ENCODE peak calls at places on chromosomes 3 and 15, in five cellular contexts. One of them, this sample, is unnamed.

GRCh38 chr3:194235160-194235559 is 99.2 kb downstream of the HES1 start:
- ATAC-seq in GM12878: no peak
- ATAC-seq in K562: peak; percentile 57
- ATAC-seq in Panc1: no peak
- ATAC-seq in HCT116: no peak
- ATAC-seq in this sample: no peak

GRCh38 chr15:62406268-62406667 is 241.2 kb upstream of the C2CD4B start:
- ATAC-seq in GM12878: no peak
- ATAC-seq in K562: no peak
- ATAC-seq in Panc1: peak; percentile 46
- ATAC-seq in HCT116: no peak
- ATAC-seq in this sample: no peak

GRCh38 chr3:157136647-157137387 is 23.1 kb downstream of the CCNL1 start:
- ATAC-seq in GM12878: no peak
- ATAC-seq in K562: peak; percentile 30
- ATAC-seq in Panc1: no peak
- ATAC-seq in HCT116: peak; percentile 42
- ATAC-seq in this sample: no peak

GRCh38 chr3:182979103-182979697 is 1.1 kb downstream of the DCUN1D1 start:
- ATAC-seq in GM12878: peak; percentile 32
- ATAC-seq in K562: peak; percentile 21
- ATAC-seq in Panc1: no peak
- ATAC-seq in HCT116: no peak
- ATAC-seq in this sample: no peak

GRCh38 chr3:149654188-149654601 is 3.6 kb downstream of the WWTR1 start:
- ATAC-seq in GM12878: no peak
- ATAC-seq in K562: no peak
- ATAC-seq in Panc1: no peak
- ATAC-seq in HCT116: no peak
- ATAC-seq in this sample: no peak

GRCh38 chr3:40690696-40691597 is 166.2 kb downstream of the ZNF621 start:
- ATAC-seq in GM12878: no peak
- ATAC-seq in K562: no peak
- ATAC-seq in Panc1: no peak
- ATAC-seq in HCT116: peak; percentile 14
- ATAC-seq in this sample: peak; percentile 86

GRCh38 chr3:119601154-119601553 is 3.5 kb downstream of the PLA1A start:
- ATAC-seq in GM12878: peak; percentile 25
- ATAC-seq in K562: no peak
- ATAC-seq in Panc1: no peak
- ATAC-seq in HCT116: no peak
- ATAC-seq in this sample: no peak

GRCh38 chr3:141439589-141439988 is 47.2 kb upstream of the RASA2 start:
- ATAC-seq in GM12878: no peak
- ATAC-seq in K562: no peak
- ATAC-seq in Panc1: no peak
- ATAC-seq in HCT116: no peak
- ATAC-seq in this sample: no peak

GRCh38 chr15:85421116-85421925 is 40.9 kb downstream of the AKAP13 start:
- ATAC-seq in GM12878: peak; percentile 43
- ATAC-seq in K562: no peak
- ATAC-seq in Panc1: no peak
- ATAC-seq in HCT116: no peak
- ATAC-seq in this sample: no peak

GRCh38 chr15:89243046-89243690 is 611 bp upstream of the FANCI start:
- ATAC-seq in GM12878: no peak
- ATAC-seq in K562: no peak
- ATAC-seq in Panc1: no peak
- ATAC-seq in HCT116: no peak
- ATAC-seq in this sample: peak; percentile 68

GRCh38 chr3:116341916-116342315 is 103.4 kb downstream of the LSAMP start:
- ATAC-seq in GM12878: peak; percentile 72
- ATAC-seq in K562: no peak
- ATAC-seq in Panc1: no peak
- ATAC-seq in HCT116: no peak
- ATAC-seq in this sample: no peak

GRCh38 chr3:17258823-17259436 is 374.2 kb downstream of the PLCL2 start:
- ATAC-seq in GM12878: peak; percentile 49
- ATAC-seq in K562: peak; percentile 62
- ATAC-seq in Panc1: no peak
- ATAC-seq in HCT116: no peak
- ATAC-seq in this sample: no peak

GRCh38 chr3:183449391-183449790 is 21.0 kb upstream of the MCF2L2 start:
- ATAC-seq in GM12878: peak; percentile 18
- ATAC-seq in K562: peak; percentile 78
- ATAC-seq in Panc1: peak; percentile 47
- ATAC-seq in HCT116: no peak
- ATAC-seq in this sample: no peak

GRCh38 chr15:87348746-87349145 is 907.8 kb downstream of the NTRK3 start:
- ATAC-seq in GM12878: no peak
- ATAC-seq in K562: no peak
- ATAC-seq in Panc1: no peak
- ATAC-seq in HCT116: no peak
- ATAC-seq in this sample: no peak
- TF ChIP-seq POLR2AphosphoS5 in GM12878: no peak
- TF ChIP-seq POLR2AphosphoS5 in K562: no peak
- TF ChIP-seq POLR2AphosphoS5 in Panc1: no peak
- TF ChIP-seq POLR2AphosphoS5 in HCT116: no peak
- TF ChIP-seq POLR2AphosphoS5 in this sample: no peak

GRCh38 chr3:52833202-52833601 is 1.6 kb downstream of the MUSTN1 start:
- ATAC-seq in GM12878: no peak
- ATAC-seq in K562: no peak
- ATAC-seq in Panc1: no peak
- ATAC-seq in HCT116: no peak
- ATAC-seq in this sample: no peak
- H3K4me3 ChIP-seq in GM12878: no peak overlapping the region
- H3K4me3 ChIP-seq in K562: no peak overlapping the region
- H3K4me3 ChIP-seq in Panc1: no peak overlapping the region
- H3K4me3 ChIP-seq in HCT116: no peak overlapping the region
- H3K4me3 ChIP-seq in this sample: no peak overlapping the region

DNA sequence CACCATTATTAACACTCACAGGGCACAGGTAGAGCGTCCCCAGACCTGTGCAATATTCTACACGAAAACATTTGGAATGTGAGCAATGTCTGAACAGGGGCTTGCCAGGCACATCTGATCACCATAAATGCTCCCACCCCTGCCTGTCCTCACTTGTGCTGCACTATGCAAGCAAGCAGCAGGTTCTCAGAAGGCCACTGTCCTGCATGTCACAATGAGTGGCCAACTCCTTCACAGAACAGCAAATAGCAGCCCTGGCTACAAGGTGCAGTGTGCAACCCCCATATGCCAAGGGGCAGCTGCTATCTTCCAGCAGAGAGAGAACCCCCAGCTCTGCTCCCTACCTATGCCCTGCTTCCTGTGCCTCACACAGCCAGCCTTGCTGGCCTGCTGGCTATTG is 32.6 kb downstream of the SEC22C start:
- ATAC-seq in GM12878: no peak
- ATAC-seq in K562: peak; percentile 12
- ATAC-seq in Panc1: no peak
- ATAC-seq in HCT116: no peak
- ATAC-seq in this sample: no peak
- TF ChIP-seq POLR2AphosphoS5 in GM12878: no peak
- TF ChIP-seq POLR2AphosphoS5 in K562: no peak
- TF ChIP-seq POLR2AphosphoS5 in Panc1: no peak
- TF ChIP-seq POLR2AphosphoS5 in HCT116: no peak
- TF ChIP-seq POLR2AphosphoS5 in this sample: no peak

GRCh38 chr15:40151991-40152390 is 8.9 kb upstream of the BUB1B start:
- ATAC-seq in GM12878: no peak
- ATAC-seq in K562: no peak
- ATAC-seq in Panc1: no peak
- ATAC-seq in HCT116: no peak
- ATAC-seq in this sample: no peak

GRCh38 chr15:40160021-40160420 is 848 bp upstream of the BUB1B start:
- ATAC-seq in GM12878: no peak
- ATAC-seq in K562: no peak
- ATAC-seq in Panc1: no peak
- ATAC-seq in HCT116: no peak
- ATAC-seq in this sample: no peak

GRCh38 chr15:40157748-40158447 is 3.0 kb upstream of the BUB1B start:
- ATAC-seq in GM12878: no peak
- ATAC-seq in K562: no peak
- ATAC-seq in Panc1: no peak
- ATAC-seq in HCT116: no peak
- ATAC-seq in this sample: no peak

GRCh38 chr15:40151499-40151898 is 9.4 kb upstream of the BUB1B start:
- ATAC-seq in GM12878: no peak
- ATAC-seq in K562: no peak
- ATAC-seq in Panc1: no peak
- ATAC-seq in HCT116: no peak
- ATAC-seq in this sample: no peak

DNA sequence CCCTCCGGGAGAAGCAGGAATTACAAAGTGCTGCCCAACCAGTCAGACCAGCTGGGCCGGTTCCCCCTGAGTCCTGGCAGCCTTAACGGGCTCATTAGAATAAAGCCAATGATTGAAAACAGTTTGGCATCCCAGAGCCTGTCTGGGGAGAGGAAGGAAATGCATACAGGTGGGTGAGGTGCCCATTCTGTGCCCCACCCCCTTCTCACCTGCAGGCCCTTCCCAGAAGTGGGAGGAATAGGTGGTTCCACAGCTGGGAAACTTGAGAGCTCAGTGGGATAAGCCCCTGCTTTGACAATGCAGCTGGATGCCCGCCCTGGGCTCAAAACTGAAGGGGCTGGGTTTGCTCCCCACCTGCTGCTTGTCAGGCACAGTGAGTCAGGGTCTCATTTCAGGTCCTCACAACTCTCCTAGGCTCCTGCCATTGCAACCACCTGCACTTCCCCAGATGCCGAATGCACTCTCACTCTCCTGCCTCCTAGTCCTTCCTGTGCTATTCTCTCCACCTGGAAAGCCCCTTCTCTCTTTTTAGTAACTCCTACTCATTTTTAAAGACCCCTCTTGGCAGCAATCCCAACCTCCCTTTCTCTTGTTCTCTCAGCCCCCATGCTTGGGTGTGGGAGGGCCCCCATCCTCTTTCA is 5.5 kb upstream of the BUB1B start:
- ATAC-seq in GM12878: peak; percentile 59
- ATAC-seq in K562: no peak
- ATAC-seq in Panc1: no peak
- ATAC-seq in HCT116: peak; percentile 74
- ATAC-seq in this sample: no peak
- H3K4me3 ChIP-seq in GM12878: no peak overlapping the region
- H3K4me3 ChIP-seq in K562: no peak overlapping the region
- H3K4me3 ChIP-seq in Panc1: no peak overlapping the region
- H3K4me3 ChIP-seq in HCT116: no peak overlapping the region
- H3K4me3 ChIP-seq in this sample: no peak overlapping the region

DNA sequence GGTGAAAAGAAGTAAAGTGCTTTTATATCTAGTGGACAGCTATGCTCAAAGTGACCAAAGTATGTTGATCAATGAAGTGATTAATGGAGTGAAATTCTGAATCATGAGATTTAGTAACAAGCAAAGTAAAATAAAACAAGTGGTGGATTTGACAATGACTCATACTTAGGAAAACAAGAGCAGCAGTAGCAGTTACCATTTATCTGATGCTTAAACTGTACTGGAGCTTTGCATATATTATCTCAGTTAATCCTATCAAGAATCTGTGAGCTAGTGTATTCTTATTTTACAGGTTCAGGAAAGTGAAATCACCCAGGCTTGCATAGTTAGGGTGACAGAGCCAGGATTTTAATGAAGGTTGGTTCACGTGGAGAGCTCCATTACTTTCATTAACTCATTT is 50.6 kb upstream of the SPATA16 start:
- ATAC-seq in GM12878: no peak
- ATAC-seq in K562: no peak
- ATAC-seq in Panc1: no peak
- ATAC-seq in HCT116: no peak
- ATAC-seq in this sample: no peak
- TF ChIP-seq POLR2AphosphoS5 in GM12878: no peak
- TF ChIP-seq POLR2AphosphoS5 in K562: no peak
- TF ChIP-seq POLR2AphosphoS5 in Panc1: no peak
- TF ChIP-seq POLR2AphosphoS5 in HCT116: no peak
- TF ChIP-seq POLR2AphosphoS5 in this sample: no peak

GRCh38 chr3:100042577-100042981 is 71.7 kb downstream of the FILIP1L start:
- ATAC-seq in GM12878: no peak
- ATAC-seq in K562: no peak
- ATAC-seq in Panc1: no peak
- ATAC-seq in HCT116: no peak
- ATAC-seq in this sample: no peak
- H3K4me3 ChIP-seq in GM12878: no peak overlapping the region
- H3K4me3 ChIP-seq in K562: no peak overlapping the region
- H3K4me3 ChIP-seq in Panc1: no peak overlapping the region
- H3K4me3 ChIP-seq in HCT116: no peak overlapping the region
- H3K4me3 ChIP-seq in this sample: no peak overlapping the region

DNA sequence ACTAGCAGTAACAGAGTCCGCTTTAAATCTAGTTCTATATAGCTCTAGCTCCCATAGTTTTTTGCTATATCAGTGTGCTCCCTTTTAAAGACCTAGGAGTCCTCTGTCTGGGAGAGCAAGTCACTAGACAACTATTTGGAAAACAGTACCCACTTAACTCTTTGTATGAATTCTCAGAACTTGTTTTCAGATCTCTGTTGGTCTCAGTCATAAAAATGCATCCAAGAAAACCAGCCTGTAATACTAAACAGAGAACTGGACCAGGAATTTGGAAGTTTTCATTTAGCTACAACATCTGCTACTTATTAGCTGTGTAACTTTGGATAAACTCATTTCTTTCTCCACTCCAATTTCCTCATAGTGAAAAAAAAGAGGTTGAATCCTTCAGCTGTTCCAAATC is 56.9 kb upstream of the C3orf49 start:
- ATAC-seq in GM12878: no peak
- ATAC-seq in K562: no peak
- ATAC-seq in Panc1: no peak
- ATAC-seq in HCT116: no peak
- ATAC-seq in this sample: no peak
- TF ChIP-seq POLR2AphosphoS5 in GM12878: no peak
- TF ChIP-seq POLR2AphosphoS5 in K562: no peak
- TF ChIP-seq POLR2AphosphoS5 in Panc1: no peak
- TF ChIP-seq POLR2AphosphoS5 in HCT116: no peak
- TF ChIP-seq POLR2AphosphoS5 in this sample: no peak